ENCODE peak calls at places on chromosomes 12 and 14, in four cellular contexts. Y is naive thymus-derived CD4-positive, alpha-beta T cell; V is heart left ventricle; W is lung. P is an unnamed sample. For H3K4me1, the result is how much of the 10 kb centered on the place peaks cover.

GRCh38 chr14:75042040-75042439 is 9.2 kb downstream of the MLH3 start:
- ATAC-seq in W (no peak), Y (no peak), V (no peak), P (no peak)

GRCh38 chr14:21978999-21979314 is 305.3 kb upstream of the OR4E1 start:
- ATAC-seq in V (no peak), Y (no peak), W (no peak), P (no peak)

GRCh38 chr14:70422538-70422937 is 5.6 kb upstream of the SYNJ2BP start:
- ATAC-seq in W (no peak), V (no peak), Y (no peak), P (no peak)

GRCh38 chr14:68079941-68080697 is 260.5 kb downstream of the RAD51B start:
- ATAC-seq in V (no peak), Y (no peak), W (no peak), P (no peak)

GRCh38 chr12:47574252-47575021 is 131.4 kb downstream of the RPAP3 start:
- ATAC-seq in Y (no peak), W (no peak), V (no peak), P (no peak)

GRCh38 chr12:26808766-26809460 is 24.1 kb downstream of the ITPR2 start:
- ATAC-seq in Y (no peak), W (no peak), V (no peak), P (no peak)

GRCh38 chr12:62472472-62472871 is 5.8 kb downstream of the MON2 start:
- ATAC-seq in W (no peak), Y (no peak), V (peak), P (no peak)

GRCh38 chr14:64971890-64972785 is at the start of gene RAB15:
- ATAC-seq in Y (peak), V (peak), W (peak), P (peak)

GRCh38 chr14:22218729-22219128 is 370.3 kb downstream of the DAD1 start:
- ATAC-seq in W (no peak), V (no peak), Y (no peak), P (no peak)

GRCh38 chr12:109467978-109468676 is 9.0 kb downstream of the KCTD10 start:
- ATAC-seq in W (no peak), Y (peak), V (peak), P (no peak)

GRCh38 chr12:100867639-100868393 is 73.2 kb downstream of the ANO4 start:
- ATAC-seq in Y (no peak), W (no peak), V (no peak), P (no peak)

GRCh38 chr12:85866929-85867776 is 6.9 kb upstream of the NTS start:
- ATAC-seq in Y (peak), W (no peak), V (peak), P (peak)

GRCh38 chr14:68461086-68461485 is 331.8 kb downstream of the ZFP36L1 start:
- ATAC-seq in W (no peak), Y (no peak), V (no peak), P (no peak)

GRCh38 chr12:6116481-6117021 is 7.9 kb downstream of the VWF start:
- ATAC-seq in V (peak), W (no peak), Y (no peak), P (peak)

GRCh38 chr12:1779783-1780182 is 40.6 kb upstream of the LRTM2 start:
- ATAC-seq in Y (no peak), W (no peak), V (peak), P (peak)

GRCh38 chr12:98578392-98578791 is 15.1 kb upstream of the SLC25A3 start:
- ATAC-seq in W (no peak), V (no peak), Y (no peak), P (no peak)

GRCh38 chr12:3747976-3748619 is 4.8 kb downstream of the CRACR2A start:
- ATAC-seq in V (no peak), W (no peak), Y (no peak), P (no peak)

GRCh38 chr12:107657133-107657532 is 28.5 kb upstream of the PWP1 start:
- ATAC-seq in V (no peak), W (no peak), Y (no peak), P (no peak)

GRCh38 chr14:60301685-60302084 is 52.7 kb downstream of the PPM1A start:
- ATAC-seq in Y (no peak), W (no peak), V (no peak), P (no peak)

GRCh38 chr12:114990396-114990795 is 306.4 kb upstream of the TBX3 start:
- ATAC-seq in Y (no peak), V (no peak), W (no peak), P (no peak)

GRCh38 chr12:65640489-65640901 is 183.8 kb upstream of the HMGA2 start:
- ATAC-seq in V (peak), Y (no peak), W (no peak), P (peak)

GRCh38 chr12:65638324-65638723 is 186.0 kb upstream of the HMGA2 start:
- ATAC-seq in W (no peak), V (no peak), Y (no peak), P (no peak)

GRCh38 chr12:65637150-65637549 is 187.1 kb upstream of the HMGA2 start:
- ATAC-seq in Y (no peak), W (no peak), V (no peak), P (no peak)

GRCh38 chr12:65636436-65636835 is 187.8 kb upstream of the HMGA2 start:
- ATAC-seq in W (no peak), Y (no peak), V (no peak), P (no peak)

GRCh38 chr12:65637774-65638173 is 186.5 kb upstream of the HMGA2 start:
- ATAC-seq in W (no peak), Y (no peak), V (no peak), P (no peak)
- H3K4me1 ChIP-seq in W (under half), Y (under half), V (under half), P (under half)

DNA sequence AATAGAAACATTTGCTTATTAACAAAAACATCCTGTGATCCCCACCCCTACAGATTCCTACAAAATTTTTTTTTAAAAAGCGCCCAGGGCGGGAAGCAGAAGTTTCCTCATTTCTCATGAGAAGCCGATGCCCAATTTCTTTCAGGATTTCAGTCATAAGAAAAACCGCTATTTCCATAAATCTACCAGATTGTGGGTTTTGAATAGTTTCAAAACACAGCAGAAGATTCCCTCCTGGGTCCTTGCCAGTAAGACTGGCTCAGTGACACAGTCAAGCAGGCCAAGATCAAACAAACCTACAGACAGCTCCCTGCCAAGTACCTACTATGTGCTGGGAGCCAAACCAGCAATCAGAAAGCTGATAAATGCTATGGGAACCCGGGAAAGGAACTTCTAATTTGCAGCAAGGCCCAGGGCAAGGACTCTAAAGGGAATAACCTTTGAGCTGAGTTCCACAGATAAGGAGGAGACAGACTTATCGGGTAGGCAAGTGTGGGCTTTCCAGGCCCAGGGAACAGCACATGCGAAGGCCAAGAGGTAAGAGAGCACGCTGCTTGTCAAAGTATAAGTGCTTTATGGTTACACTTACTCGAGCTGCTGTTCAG is 68.7 kb downstream of the CCDC88C start:
- ATAC-seq in V (no peak), Y (no peak), W (no peak), P (no peak)
- H3K27ac ChIP-seq in V (no peak), Y (peak), W (peak), P (no peak)

GRCh38 chr14:103646189-103646588 is 17.2 kb downstream of the KLC1 start:
- ATAC-seq in W (no peak), Y (no peak), V (no peak), P (no peak)
- H3K4me1 ChIP-seq in W (under half), Y (under half), V (under half), P (under half)

GRCh38 chr12:92987362-92987761 is 58.3 kb upstream of the EEA1 start:
- ATAC-seq in V (peak), Y (peak), W (peak), P (peak)
- H3K27ac ChIP-seq in V (peak), Y (no peak), W (peak), P (no peak)

DNA sequence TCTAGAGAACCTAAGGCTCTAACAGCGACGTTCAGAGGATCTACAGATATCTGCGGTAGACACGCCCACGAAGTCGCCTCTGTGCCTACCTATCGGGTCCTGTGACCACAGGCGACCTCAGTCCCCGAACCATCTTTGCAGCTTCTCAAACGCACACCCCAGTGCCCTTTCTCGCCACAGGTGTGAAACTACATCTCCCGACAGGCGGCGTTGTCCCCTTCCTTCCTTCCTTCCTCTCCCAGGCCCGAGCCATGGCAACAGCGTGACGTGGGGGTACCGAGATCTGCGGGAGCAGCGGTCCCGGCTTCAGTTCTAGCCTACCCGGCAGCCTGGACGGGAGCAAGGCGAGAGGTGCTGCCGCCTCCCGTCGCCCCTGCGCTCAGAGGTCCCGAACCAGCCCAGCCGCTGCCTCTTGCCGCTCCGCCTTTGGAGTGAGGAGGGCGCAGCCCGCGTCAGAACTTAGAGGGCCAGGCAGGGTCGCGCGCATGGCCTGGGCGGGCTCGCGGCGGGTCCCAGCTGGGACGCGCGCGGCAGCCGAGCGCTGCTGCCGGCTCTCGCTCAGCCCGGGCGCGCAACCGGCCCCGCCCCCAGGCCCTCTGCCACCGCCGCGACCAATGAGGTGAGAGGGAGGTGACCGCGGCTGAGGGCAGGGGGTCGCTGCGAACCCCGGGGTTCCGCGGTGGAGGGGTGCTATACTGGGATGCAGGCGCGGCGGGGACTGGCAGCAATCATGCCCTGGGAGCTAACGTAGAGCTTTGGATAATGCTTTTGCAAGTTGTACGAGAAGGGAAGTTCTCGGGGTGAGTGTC is at the start of gene COQ10A:
- ATAC-seq in V (peak), Y (peak), W (peak), P (peak)
- H3K4me1 ChIP-seq in V (under half), Y (under half), W (under half), P (under half)

GRCh38 chr12:89770391-89770790 is 61.8 kb upstream of the ATP2B1 start:
- ATAC-seq in V (no peak), Y (no peak), W (no peak), P (no peak)

GRCh38 chr12:89777685-89778379 is 69.2 kb upstream of the ATP2B1 start:
- ATAC-seq in Y (no peak), W (no peak), V (no peak), P (no peak)

GRCh38 chr12:89779090-89779489 is 70.5 kb upstream of the ATP2B1 start:
- ATAC-seq in W (no peak), V (no peak), Y (no peak), P (no peak)

GRCh38 chr12:89781161-89781560 is 72.5 kb upstream of the ATP2B1 start:
- ATAC-seq in Y (peak), W (no peak), V (no peak), P (no peak)

GRCh38 chr12:89775336-89776005 is 66.8 kb upstream of the ATP2B1 start:
- ATAC-seq in V (no peak), W (no peak), Y (no peak), P (no peak)
- H3K27ac ChIP-seq in V (no peak), W (no peak), Y (no peak), P (no peak)

P was measured in gastroesophageal sphincter.